ENCODE peak calls at places on chromosomes 3 and 15, in nine cellular contexts. H is breast epithelium; Q is SHP77; F is BE2C; S is activated T-cell treated with anti-CD3 and anti-CD28 coated beads for 4 hours; V is stimulated activated CD8-positive, alpha-beta memory T cell treated with anti-CD3 and anti-CD28 coated beads, Interleukin-12 subunit alpha, Interleukin-12 subunit beta, amount 100 ng/mL, for 1 hour; C is HCT116; B is left lung; Z is AG04450. K is an unnamed sample.

GRCh38 chr15:74036271-74037170 is 42.0 kb downstream of the PML start:
- DNase-seq in H (no peak), Q (peak; percentile 40), F (peak; percentile 79), S (no peak), V (no peak), C (peak; percentile 22), B (no peak), Z (peak; percentile 30), K (no peak)

GRCh38 chr3:61985020-61985419 is 388.3 kb downstream of the FEZF2 start:
- DNase-seq in H (no peak), Q (no peak), F (no peak), S (no peak), V (no peak), C (no peak), B (no peak), Z (peak; percentile 8), K (no peak)

GRCh38 chr3:32780735-32781210 is 37.0 kb upstream of the TRIM71 start:
- DNase-seq in H (no peak), Q (peak; percentile 57), F (peak; percentile 51), S (no peak), V (no peak), C (peak; percentile 23), B (peak; percentile 89), Z (no peak), K (peak; percentile 11)

GRCh38 chr3:99545941-99546580 is 92.3 kb upstream of the COL8A1 start:
- DNase-seq in H (no peak), Q (no peak), F (no peak), S (no peak), V (no peak), C (no peak), B (no peak), Z (no peak), K (no peak)

GRCh38 chr15:89187911-89188514 is 33.4 kb downstream of the RLBP1 start:
- DNase-seq in H (no peak), Q (peak; percentile 39), F (no peak), S (no peak), V (no peak), C (no peak), B (peak; percentile 82), Z (no peak), K (no peak)

GRCh38 chr3:42498791-42499477 is 3.5 kb upstream of the VIPR1 start:
- DNase-seq in H (peak; percentile 12), Q (no peak), F (no peak), S (no peak), V (no peak), C (no peak), B (no peak), Z (no peak), K (no peak)

GRCh38 chr3:14416453-14416852 is 14.0 kb downstream of the SLC6A6 start:
- DNase-seq in H (no peak), Q (no peak), F (no peak), S (no peak), V (no peak), C (no peak), B (no peak), Z (no peak), K (no peak)

GRCh38 chr3:152458725-152459515 is 190.2 kb downstream of the MBNL1 start:
- DNase-seq in H (no peak), Q (no peak), F (no peak), S (no peak), V (no peak), C (no peak), B (no peak), Z (no peak), K (no peak)

GRCh38 chr15:80856809-80857377 is 77.7 kb downstream of the CEMIP start:
- DNase-seq in H (peak; percentile 57), Q (peak; percentile 78), F (no peak), S (no peak), V (no peak), C (peak; percentile 57), B (peak; percentile 80), Z (no peak), K (no peak)

GRCh38 chr3:197468866-197469382 is 86.8 kb downstream of the BDH1 start:
- DNase-seq in H (no peak), Q (no peak), F (no peak), S (no peak), V (no peak), C (no peak), B (no peak), Z (no peak), K (no peak)

GRCh38 chr15:84387086-84387485 is 151.5 kb downstream of the GOLGA6L4 start:
- DNase-seq in H (peak; percentile 4), Q (no peak), F (no peak), S (no peak), V (no peak), C (no peak), B (no peak), Z (no peak), K (no peak)

GRCh38 chr3:124919756-124920155 is 14.8 kb downstream of the MUC13 start:
- DNase-seq in H (no peak), Q (no peak), F (no peak), S (no peak), V (no peak), C (no peak), B (no peak), Z (no peak), K (no peak)

GRCh38 chr3:158791259-158791920 is 10.5 kb upstream of the MFSD1 start:
- DNase-seq in H (no peak), Q (peak; percentile 62), F (peak; percentile 38), S (peak; percentile 7), V (no peak), C (peak; percentile 48), B (no peak), Z (no peak), K (peak; percentile 42)

GRCh38 chr15:35115155-35115725 is 30.1 kb upstream of the NANOGP8 start:
- DNase-seq in H (no peak), Q (no peak), F (peak; percentile 21), S (no peak), V (no peak), C (no peak), B (no peak), Z (no peak), K (no peak)

GRCh38 chr3:84601303-84601702 is 357.5 kb upstream of the CADM2 start:
- DNase-seq in H (no peak), Q (peak; percentile 12), F (no peak), S (no peak), V (no peak), C (no peak), B (no peak), Z (no peak), K (no peak)

GRCh38 chr3:134516905-134517304 is 31.0 kb downstream of the CEP63 start:
- DNase-seq in H (no peak), Q (no peak), F (no peak), S (no peak), V (no peak), C (no peak), B (no peak), Z (no peak), K (no peak)

GRCh38 chr3:47000198-47000815 is 20.8 kb downstream of the NBEAL2 start:
- DNase-seq in H (no peak), Q (no peak), F (no peak), S (no peak), V (no peak), C (no peak), B (peak; percentile 75), Z (no peak), K (no peak)

GRCh38 chr3:39541917-39542329 is 74.4 kb downstream of the MOBP start:
- DNase-seq in H (no peak), Q (peak; percentile 2), F (no peak), S (no peak), V (no peak), C (peak; percentile 13), B (no peak), Z (no peak), K (no peak)

GRCh38 chr3:108218811-108219210 is 3.4 kb downstream of the IFT57 start:
- DNase-seq in H (no peak), Q (no peak), F (no peak), S (no peak), V (no peak), C (no peak), B (no peak), Z (no peak), K (no peak)

GRCh38 chr15:85730001-85730820 is 64.5 kb downstream of the KLHL25 start:
- DNase-seq in H (no peak), Q (peak; percentile 40), F (peak; percentile 54), S (peak; percentile 33), V (no peak), C (peak; percentile 47), B (no peak), Z (peak; percentile 37), K (peak; percentile 41)

GRCh38 chr15:82952156-82953081 is at the start of gene HOMER2:
- DNase-seq in H (no peak), Q (no peak), F (peak; percentile 71), S (no peak), V (no peak), C (no peak), B (peak; percentile 79), Z (no peak), K (peak; percentile 18)

GRCh38 chr15:26087395-26087794 is 224.3 kb upstream of the ATP10A start:
- DNase-seq in H (no peak), Q (no peak), F (no peak), S (no peak), V (no peak), C (no peak), B (no peak), Z (no peak), K (no peak)

GRCh38 chr3:56795097-56795806 is 6.5 kb downstream of the ARHGEF3 start:
- DNase-seq in H (no peak), Q (no peak), F (no peak), S (no peak), V (no peak), C (no peak), B (no peak), Z (no peak), K (no peak)

GRCh38 chr15:58392611-58393161 is 39.1 kb upstream of the LIPC start:
- DNase-seq in H (no peak), Q (no peak), F (no peak), S (no peak), V (no peak), C (no peak), B (no peak), Z (no peak), K (no peak)

GRCh38 chr3:141151439-141151838 is 80.2 kb upstream of the PXYLP1 start:
- DNase-seq in H (no peak), Q (no peak), F (no peak), S (no peak), V (no peak), C (no peak), B (no peak), Z (no peak), K (no peak)

GRCh38 chr15:39171944-39172368 is 408.9 kb upstream of the THBS1 start:
- DNase-seq in H (peak; percentile 69), Q (peak; percentile 87), F (peak; percentile 43), S (no peak), V (no peak), C (peak; percentile 82), B (no peak), Z (peak; percentile 96), K (peak; percentile 9)

GRCh38 chr3:150699068-150699635 is 4.6 kb downstream of the ERICH6 start:
- DNase-seq in H (no peak), Q (no peak), F (no peak), S (no peak), V (no peak), C (no peak), B (no peak), Z (no peak), K (no peak)

GRCh38 chr3:54960736-54961135 is 32.9 kb upstream of the LRTM1 start:
- DNase-seq in H (no peak), Q (no peak), F (no peak), S (no peak), V (no peak), C (no peak), B (no peak), Z (no peak), K (no peak)

GRCh38 chr3:69254351-69254750 is 131.5 kb downstream of the FRMD4B start:
- DNase-seq in H (no peak), Q (no peak), F (no peak), S (no peak), V (no peak), C (no peak), B (no peak), Z (no peak), K (no peak)

GRCh38 chr3:140527156-140527555 is 150.7 kb upstream of the TRIM42 start:
- DNase-seq in H (no peak), Q (no peak), F (no peak), S (no peak), V (no peak), C (no peak), B (no peak), Z (no peak), K (no peak)

GRCh38 chr15:87080547-87080946 is 1000.9 kb downstream of the AGBL1 start:
- DNase-seq in H (no peak), Q (no peak), F (no peak), S (no peak), V (no peak), C (no peak), B (no peak), Z (no peak), K (no peak)

K was measured in CMK.